ENCODE peak calls at places on chromosomes 3 and 15, in eight cellular contexts. J is mucosa of descending colon, N is AG04450, G is HL-60, V is HCT116, T is Calu3, S is colonic mucosa, P is astrocyte of the spinal cord. Z is an unnamed sample.

GRCh38 chr3:20225769-20226168 is 39.8 kb upstream of the SGO1 start:
- DNase-seq in J (no peak), N (no peak), G (no peak), V (peak), T (peak), S (no peak), P (peak), Z (peak)

GRCh38 chr3:120767106-120767505 is 24.6 kb downstream of the GTF2E1 start:
- DNase-seq in J (no peak), N (peak), G (no peak), V (no peak), T (no peak), S (no peak), P (peak), Z (no peak)

GRCh38 chr15:100944237-100944875 is 25.2 kb downstream of the LRRK1 start:
- DNase-seq in J (no peak), N (no peak), G (no peak), V (no peak), T (no peak), S (no peak), P (no peak), Z (no peak)

GRCh38 chr3:126367316-126367805 is 10.2 kb upstream of the KLF15 start:
- DNase-seq in J (no peak), N (no peak), G (no peak), V (no peak), T (no peak), S (no peak), P (no peak), Z (no peak)

GRCh38 chr3:142028174-142028833 is 121.0 kb downstream of the TFDP2 start:
- DNase-seq in J (peak), N (peak), G (peak), V (peak), T (peak), S (peak), P (peak), Z (peak)

GRCh38 chr15:96521386-96521785 is 190.9 kb downstream of the NR2F2 start:
- DNase-seq in J (no peak), N (no peak), G (no peak), V (no peak), T (no peak), S (no peak), P (no peak), Z (no peak)

GRCh38 chr3:45552773-45553371 is 41.7 kb upstream of the LIMD1 start:
- DNase-seq in J (no peak), N (no peak), G (no peak), V (no peak), T (no peak), S (no peak), P (no peak), Z (no peak)

GRCh38 chr15:69031013-69032001 is 16.8 kb downstream of the NOX5 start:
- DNase-seq in J (peak), N (no peak), G (no peak), V (peak), T (peak), S (peak), P (peak), Z (no peak)

GRCh38 chr3:61331937-61332590 is 80.8 kb upstream of the FHIT start:
- DNase-seq in J (no peak), N (no peak), G (no peak), V (no peak), T (no peak), S (no peak), P (peak), Z (no peak)

GRCh38 chr3:144162042-144162441 is 190.4 kb downstream of the DIPK2A start:
- DNase-seq in J (no peak), N (peak), G (no peak), V (no peak), T (no peak), S (no peak), P (peak), Z (no peak)

GRCh38 chr3:103712320-103713008 is 1277.6 kb downstream of the ZPLD1 start:
- DNase-seq in J (no peak), N (no peak), G (no peak), V (peak), T (no peak), S (no peak), P (peak), Z (no peak)

GRCh38 chr15:72939855-72940631 is 112.2 kb upstream of the NEO1 start:
- DNase-seq in J (peak), N (no peak), G (no peak), V (no peak), T (no peak), S (no peak), P (no peak), Z (no peak)

GRCh38 chr15:51775967-51776816 is 24.8 kb downstream of the TMOD2 start:
- DNase-seq in J (peak), N (peak), G (no peak), V (peak), T (peak), S (peak), P (no peak), Z (peak)

GRCh38 chr3:46673151-46674030 is 20.1 kb downstream of the ALS2CL start:
- DNase-seq in J (no peak), N (no peak), G (no peak), V (no peak), T (no peak), S (no peak), P (no peak), Z (no peak)

GRCh38 chr15:87633471-87633870 is 623.1 kb downstream of the NTRK3 start:
- DNase-seq in J (no peak), N (no peak), G (no peak), V (no peak), T (no peak), S (no peak), P (no peak), Z (no peak)

GRCh38 chr3:195099976-195100755 is 170.8 kb downstream of the XXYLT1 start:
- DNase-seq in J (no peak), N (no peak), G (no peak), V (no peak), T (no peak), S (no peak), P (no peak), Z (no peak)

GRCh38 chr3:189953551-189953950 is 167.1 kb downstream of the P3H2 start:
- DNase-seq in J (no peak), N (no peak), G (no peak), V (no peak), T (no peak), S (no peak), P (peak), Z (no peak)

GRCh38 chr3:158791259-158791920 is 10.5 kb upstream of the MFSD1 start:
- DNase-seq in J (peak), N (no peak), G (peak), V (peak), T (peak), S (no peak), P (peak), Z (peak)

GRCh38 chr3:111616417-111617105 is 21.4 kb upstream of the ZBED2 start:
- DNase-seq in J (peak), N (no peak), G (no peak), V (no peak), T (peak), S (no peak), P (no peak), Z (peak)

GRCh38 chr15:96851613-96852012 is 521.1 kb downstream of the NR2F2 start:
- DNase-seq in J (peak), N (no peak), G (no peak), V (no peak), T (peak), S (peak), P (peak), Z (no peak)

GRCh38 chr15:65762399-65762798 is 29.7 kb downstream of the DENND4A start:
- DNase-seq in J (no peak), N (no peak), G (no peak), V (no peak), T (no peak), S (no peak), P (no peak), Z (no peak)

GRCh38 chr3:4976109-4976508 is 3.1 kb upstream of the BHLHE40 start:
- DNase-seq in J (peak), N (no peak), G (peak), V (peak), T (peak), S (peak), P (peak), Z (peak)

GRCh38 chr3:172042136-172042535 is 2.8 kb downstream of the FNDC3B start:
- DNase-seq in J (no peak), N (no peak), G (no peak), V (no peak), T (no peak), S (no peak), P (no peak), Z (peak)

GRCh38 chr3:111485086-111485485 is 56.9 kb upstream of the CD96 start:
- DNase-seq in J (no peak), N (no peak), G (no peak), V (no peak), T (no peak), S (no peak), P (no peak), Z (no peak)

GRCh38 chr3:184801241-184801640 is 10.7 kb upstream of the VPS8 start:
- DNase-seq in J (no peak), N (no peak), G (no peak), V (no peak), T (no peak), S (no peak), P (no peak), Z (no peak)

GRCh38 chr3:56133423-56133822 is 334.8 kb downstream of the ERC2 start:
- DNase-seq in J (no peak), N (no peak), G (no peak), V (no peak), T (no peak), S (no peak), P (peak), Z (peak)

GRCh38 chr15:93413745-93414144 is 324.7 kb upstream of the RGMA start:
- DNase-seq in J (no peak), N (no peak), G (no peak), V (no peak), T (no peak), S (no peak), P (no peak), Z (no peak)

GRCh38 chr3:132554437-132554836 is 42.6 kb upstream of the ACKR4 start:
- DNase-seq in J (peak), N (no peak), G (no peak), V (no peak), T (no peak), S (no peak), P (peak), Z (no peak)

GRCh38 chr15:32957219-32957618 is 237.3 kb downstream of the FMN1 start:
- DNase-seq in J (no peak), N (no peak), G (no peak), V (no peak), T (no peak), S (no peak), P (no peak), Z (no peak)

GRCh38 chr3:37862219-37862711 is 585 bp downstream of the CTDSPL start:
- DNase-seq in J (peak), N (no peak), G (no peak), V (no peak), T (peak), S (peak), P (no peak), Z (no peak)

GRCh38 chr3:66644549-66644948 is 143.7 kb upstream of the LRIG1 start:
- DNase-seq in J (no peak), N (no peak), G (peak), V (no peak), T (no peak), S (no peak), P (no peak), Z (no peak)

GRCh38 chr3:29611252-29611651 is 330.4 kb downstream of the RBMS3 start:
- DNase-seq in J (no peak), N (no peak), G (no peak), V (no peak), T (no peak), S (no peak), P (no peak), Z (no peak)

GRCh38 chr3:55629432-55629831 is 142.3 kb upstream of the WNT5A start:
- DNase-seq in J (peak), N (no peak), G (no peak), V (no peak), T (no peak), S (peak), P (no peak), Z (no peak)

GRCh38 chr3:141950572-141951493 is 74.4 kb downstream of the ATP1B3 start:
- DNase-seq in J (no peak), N (no peak), G (no peak), V (no peak), T (no peak), S (no peak), P (no peak), Z (no peak)

GRCh38 chr3:43689166-43689565 is 1.6 kb upstream of the ABHD5 start:
- DNase-seq in J (no peak), N (no peak), G (no peak), V (no peak), T (no peak), S (no peak), P (no peak), Z (no peak)

GRCh38 chr3:43692085-43692484 is 1.3 kb downstream of the ABHD5 start:
- DNase-seq in J (no peak), N (no peak), G (no peak), V (no peak), T (no peak), S (no peak), P (no peak), Z (no peak)

GRCh38 chr3:43689766-43690399 is 855 bp upstream of the ABHD5 start:
- DNase-seq in J (no peak), N (no peak), G (no peak), V (no peak), T (no peak), S (peak), P (no peak), Z (no peak)

GRCh38 chr3:43691120-43692002 is 623 bp downstream of the ABHD5 start:
- DNase-seq in J (peak), N (no peak), G (no peak), V (peak), T (peak), S (peak), P (peak), Z (no peak)

GRCh38 chr3:43690400-43691119 is at the start of gene ABHD5:
- DNase-seq in J (peak), N (peak), G (peak), V (peak), T (peak), S (peak), P (peak), Z (peak)
- TF ChIP-seq CTCF in J (peak), N (peak), G (no peak), V (no peak), T (no peak), S (no peak), P (peak), Z (peak)

GRCh38 chr15:74406992-74407705 is 26.6 kb downstream of the SEMA7A start:
- DNase-seq in J (no peak), N (peak), G (no peak), V (no peak), T (no peak), S (no peak), P (peak), Z (peak)
- TF ChIP-seq CTCF in J (no peak), N (no peak), G (no peak), V (no peak), T (no peak), S (no peak), P (no peak), Z (no peak)

GRCh38 chr3:71423151-71423906 is 160.2 kb downstream of the FOXP1 start:
- DNase-seq in J (peak), N (no peak), G (no peak), V (no peak), T (peak), S (peak), P (peak), Z (no peak)
- TF ChIP-seq CTCF in J (no peak), N (peak), G (no peak), V (no peak), T (no peak), S (no peak), P (peak), Z (peak)

GRCh38 chr15:50181983-50182232 is at the start of gene SLC27A2:
- DNase-seq in J (peak), N (no peak), G (peak), V (peak), T (peak), S (peak), P (peak), Z (no peak)

GRCh38 chr15:50183112-50183794 is 1.3 kb downstream of the SLC27A2 start:
- DNase-seq in J (no peak), N (no peak), G (no peak), V (no peak), T (no peak), S (peak), P (no peak), Z (no peak)

GRCh38 chr15:50180578-50180977 is 1.4 kb upstream of the SLC27A2 start:
- DNase-seq in J (no peak), N (no peak), G (no peak), V (no peak), T (no peak), S (no peak), P (no peak), Z (no peak)

GRCh38 chr15:50181206-50181982 is 602 bp upstream of the SLC27A2 start:
- DNase-seq in J (no peak), N (no peak), G (no peak), V (no peak), T (no peak), S (no peak), P (no peak), Z (no peak)

DNA sequence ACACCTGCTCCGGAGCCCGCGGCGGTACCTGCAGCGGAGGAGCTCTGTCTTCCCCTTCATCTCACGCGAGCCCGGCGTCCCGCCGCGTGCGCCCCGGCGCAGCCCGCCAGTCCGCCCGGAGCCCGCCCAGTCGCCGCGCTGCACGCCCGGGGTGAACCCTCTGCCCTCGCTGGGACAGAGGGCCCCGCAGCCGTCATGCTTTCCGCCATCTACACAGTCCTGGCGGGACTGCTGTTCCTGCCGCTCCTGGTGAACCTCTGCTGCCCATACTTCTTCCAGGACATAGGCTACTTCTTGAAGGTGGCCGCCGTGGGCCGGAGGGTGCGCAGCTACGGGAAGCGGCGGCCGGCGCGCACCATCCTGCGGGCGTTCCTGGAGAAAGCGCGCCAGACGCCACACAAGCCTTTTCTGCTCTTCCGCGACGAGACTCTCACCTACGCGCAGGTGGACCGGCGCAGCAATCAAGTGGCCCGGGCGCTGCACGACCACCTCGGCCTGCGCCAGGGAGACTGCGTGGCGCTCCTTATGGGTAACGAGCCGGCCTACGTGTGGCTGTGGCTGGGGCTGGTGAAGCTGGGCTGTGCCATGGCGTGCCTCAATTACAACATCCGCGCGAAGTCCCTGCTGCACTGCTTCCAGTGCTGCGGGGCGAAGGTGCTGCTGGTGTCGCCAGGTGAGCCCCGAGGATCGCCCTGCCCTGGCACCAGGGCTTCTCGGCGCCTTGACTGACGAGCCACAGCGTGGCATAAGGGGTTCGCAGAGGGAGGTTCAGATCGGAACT is 427 bp downstream of the SLC27A2 start:
- DNase-seq in J (peak), N (no peak), G (peak), V (peak), T (peak), S (peak), P (peak), Z (no peak)
- TF ChIP-seq CTCF in J (no peak), N (no peak), G (no peak), V (no peak), T (no peak), S (no peak), P (no peak), Z (peak)

GRCh38 chr15:71387825-71388224 is 272.6 kb downstream of the THSD4 start:
- DNase-seq in J (no peak), N (no peak), G (no peak), V (no peak), T (no peak), S (no peak), P (no peak), Z (no peak)

GRCh38 chr15:71385026-71385425 is 269.8 kb downstream of the THSD4 start:
- DNase-seq in J (peak), N (no peak), G (no peak), V (no peak), T (no peak), S (no peak), P (no peak), Z (no peak)

GRCh38 chr15:71385469-71385868 is 270.2 kb downstream of the THSD4 start:
- DNase-seq in J (no peak), N (no peak), G (no peak), V (no peak), T (no peak), S (no peak), P (no peak), Z (no peak)

GRCh38 chr15:71386005-71386404 is 270.7 kb downstream of the THSD4 start:
- DNase-seq in J (no peak), N (no peak), G (no peak), V (no peak), T (no peak), S (no peak), P (no peak), Z (no peak)

GRCh38 chr15:71386448-71387236 is 271.4 kb downstream of the THSD4 start:
- DNase-seq in J (no peak), N (no peak), G (no peak), V (no peak), T (no peak), S (no peak), P (peak), Z (no peak)
- TF ChIP-seq CTCF in J (no peak), N (peak), G (no peak), V (peak), T (peak), S (peak), P (peak), Z (peak)

GRCh38 chr3:130480736-130481135 is 36.2 kb upstream of the COL6A6 start:
- DNase-seq in J (no peak), N (peak), G (peak), V (peak), T (peak), S (no peak), P (peak), Z (peak)
- TF ChIP-seq CTCF in J (no peak), N (peak), G (peak), V (no peak), T (peak), S (no peak), P (peak), Z (no peak)

GRCh38 chr3:76756578-76756977 is 283.3 kb upstream of the ROBO2 start:
- DNase-seq in J (peak), N (no peak), G (no peak), V (no peak), T (peak), S (peak), P (no peak), Z (no peak)

DNA sequence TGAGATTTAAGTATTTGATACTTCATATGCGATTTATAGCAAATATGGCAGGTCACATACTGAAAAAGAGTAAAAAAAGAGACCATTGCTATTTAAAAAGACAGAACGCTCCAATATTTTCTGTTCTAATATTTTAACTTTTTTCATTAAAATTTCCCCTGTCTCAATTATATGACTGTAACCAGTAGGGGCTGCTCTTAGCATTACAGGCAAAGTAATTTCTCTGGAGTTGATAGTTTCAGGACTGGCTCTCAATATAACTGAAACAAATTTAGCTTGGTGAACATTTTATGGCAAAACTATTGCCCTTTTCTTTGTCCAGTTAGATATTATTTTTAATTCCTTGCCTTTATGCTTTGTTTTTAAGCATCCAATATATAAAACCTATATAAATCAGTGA is 286.3 kb upstream of the ROBO2 start:
- DNase-seq in J (no peak), N (no peak), G (no peak), V (no peak), T (no peak), S (no peak), P (no peak), Z (no peak)
- TF ChIP-seq CTCF in J (no peak), N (peak), G (no peak), V (no peak), T (no peak), S (no peak), P (peak), Z (peak)

GRCh38 chr3:107753494-107753893 is 230.7 kb downstream of the BBX start:
- DNase-seq in J (peak), N (no peak), G (no peak), V (peak), T (peak), S (peak), P (peak), Z (peak)

GRCh38 chr3:107756649-107757048 is 233.9 kb downstream of the BBX start:
- DNase-seq in J (no peak), N (peak), G (no peak), V (no peak), T (no peak), S (no peak), P (no peak), Z (peak)

GRCh38 chr3:107757140-107757539 is 234.4 kb downstream of the BBX start:
- DNase-seq in J (no peak), N (no peak), G (no peak), V (no peak), T (no peak), S (no peak), P (no peak), Z (no peak)

GRCh38 chr3:107753988-107754387 is 231.2 kb downstream of the BBX start:
- DNase-seq in J (no peak), N (no peak), G (no peak), V (no peak), T (no peak), S (no peak), P (no peak), Z (no peak)

GRCh38 chr3:107752202-107752990 is 229.6 kb downstream of the BBX start:
- DNase-seq in J (peak), N (no peak), G (no peak), V (peak), T (peak), S (peak), P (peak), Z (peak)
- TF ChIP-seq CTCF in J (no peak), N (peak), G (peak), V (peak), T (no peak), S (peak), P (peak), Z (peak)